ENCODE peak calls at places on chromosomes 7 and 10, in ten cellular contexts. H, P, B, N, M, E, R, D, Q and J are unnamed samples.

GRCh38 chr10:132185601-132186487 is 904 bp upstream of the DPYSL4 start:
- DNase-seq in D (no peak), R (no peak), Q (no peak), E (peak), M (no peak), B (peak), P (peak), N (peak), H (no peak), J (peak)

GRCh38 chr7:2314209-2314955 is at the start of gene SNX8:
- DNase-seq in M (peak), Q (peak), P (peak), B (peak), R (peak), H (peak), E (peak), D (peak), N (peak), J (peak)

GRCh38 chr10:29344073-29344820 is 55.4 kb downstream of the LYZL1 start:
- DNase-seq in R (no peak), D (no peak), H (no peak), B (no peak), E (no peak), P (no peak), Q (no peak), N (no peak), M (no peak), J (no peak)

GRCh38 chr7:12052211-12052610 is 158.9 kb upstream of the TMEM106B start:
- DNase-seq in M (no peak), E (no peak), H (no peak), B (no peak), N (no peak), Q (no peak), D (no peak), P (no peak), R (no peak), J (no peak)

GRCh38 chr7:57381581-57381980 is 68.4 kb upstream of the ZNF716 start:
- DNase-seq in N (no peak), Q (no peak), B (no peak), D (no peak), M (no peak), E (no peak), P (no peak), H (no peak), R (no peak), J (no peak)

GRCh38 chr10:15262036-15262713 is 93.7 kb upstream of the NMT2 start:
- DNase-seq in Q (no peak), M (no peak), N (no peak), P (no peak), E (no peak), B (no peak), R (no peak), H (no peak), D (no peak), J (no peak)

GRCh38 chr7:129522088-129522970 is 20.0 kb downstream of the SMKR1 start:
- DNase-seq in H (no peak), E (no peak), N (no peak), R (no peak), P (no peak), Q (no peak), D (no peak), B (no peak), M (no peak), J (no peak)

GRCh38 chr7:67346876-67347275 is 350.2 kb downstream of the TYW1 start:
- DNase-seq in N (no peak), D (no peak), H (no peak), R (no peak), M (no peak), Q (no peak), B (no peak), E (no peak), P (no peak), J (no peak)

GRCh38 chr10:103828107-103828506 is 27.3 kb downstream of the SH3PXD2A start:
- DNase-seq in D (no peak), M (no peak), N (no peak), B (no peak), Q (no peak), R (no peak), P (no peak), E (no peak), H (no peak), J (no peak)

GRCh38 chr10:70925377-70926214 is 37.2 kb upstream of the PCBD1 start:
- DNase-seq in D (peak), E (peak), R (peak), Q (peak), M (peak), B (peak), P (no peak), N (peak), H (no peak), J (no peak)

GRCh38 chr7:74480861-74481417 is 27.2 kb downstream of the GTF2IRD1 start:
- DNase-seq in Q (peak), R (no peak), M (no peak), D (no peak), P (no peak), E (peak), N (no peak), H (no peak), B (no peak), J (no peak)

GRCh38 chr10:5534880-5535856 is 10.4 kb downstream of the CALML3 start:
- DNase-seq in R (peak), E (no peak), B (no peak), H (no peak), N (no peak), P (no peak), M (no peak), Q (peak), D (no peak), J (no peak)

GRCh38 chr10:35579726-35580420 is 25.3 kb upstream of the GJD4 start:
- DNase-seq in Q (no peak), P (no peak), D (no peak), E (no peak), H (no peak), N (no peak), B (no peak), M (no peak), R (no peak), J (no peak)

GRCh38 chr10:118034755-118035154 is 12.0 kb downstream of the RAB11FIP2 start:
- DNase-seq in B (no peak), E (no peak), R (peak), N (no peak), M (no peak), D (no peak), P (no peak), H (no peak), Q (no peak), J (no peak)

GRCh38 chr7:124783271-124783670 is 17.7 kb upstream of the GPR37 start:
- DNase-seq in N (no peak), D (no peak), R (no peak), M (no peak), B (no peak), P (no peak), H (no peak), E (no peak), Q (no peak), J (no peak)

GRCh38 chr10:62760401-62760800 is 44.1 kb upstream of the ADO start:
- DNase-seq in M (no peak), P (no peak), B (no peak), Q (no peak), H (peak), R (peak), E (peak), D (no peak), N (no peak), J (no peak)

GRCh38 chr7:18437086-18437485 is 58.5 kb upstream of the HDAC9 start:
- DNase-seq in P (no peak), Q (no peak), N (no peak), B (no peak), M (no peak), D (no peak), H (no peak), R (no peak), E (no peak), J (no peak)

GRCh38 chr10:29533696-29534285 is 101.0 kb downstream of the SVIL start:
- DNase-seq in Q (no peak), P (no peak), R (no peak), H (no peak), D (no peak), N (no peak), B (no peak), E (peak), M (no peak), J (no peak)

GRCh38 chr7:47584128-47584865 is 2.4 kb upstream of the TNS3 start:
- DNase-seq in M (no peak), B (no peak), R (no peak), N (no peak), H (no peak), E (no peak), D (no peak), P (no peak), Q (no peak), J (no peak)

GRCh38 chr7:108079291-108080057 is 50.7 kb downstream of the LAMB4 start:
- DNase-seq in R (no peak), B (no peak), E (no peak), N (no peak), H (no peak), M (no peak), Q (no peak), D (no peak), P (no peak), J (no peak)

GRCh38 chr10:77195101-77195500 is 442.5 kb downstream of the KCNMA1 start:
- DNase-seq in H (no peak), Q (peak), P (no peak), N (no peak), D (no peak), R (no peak), B (no peak), M (no peak), E (no peak), J (no peak)

GRCh38 chr10:119737827-119738226 is 12.0 kb downstream of the INPP5F start:
- DNase-seq in R (peak), E (no peak), N (no peak), Q (no peak), D (no peak), H (no peak), M (no peak), P (peak), B (no peak), J (no peak)

GRCh38 chr7:68449099-68449498 is 1149.2 kb upstream of the AUTS2 start:
- DNase-seq in E (no peak), M (no peak), Q (no peak), N (no peak), B (no peak), R (no peak), D (no peak), P (no peak), H (no peak), J (no peak)

GRCh38 chr10:118173326-118173725 is 126.6 kb upstream of the RAB11FIP2 start:
- DNase-seq in P (no peak), D (no peak), H (no peak), R (no peak), Q (no peak), M (no peak), E (no peak), B (no peak), N (no peak), J (no peak)

GRCh38 chr7:2172311-2173183 is 60.2 kb downstream of the MAD1L1 start:
- DNase-seq in B (no peak), Q (no peak), E (peak), P (no peak), D (no peak), N (no peak), H (no peak), M (no peak), R (no peak), J (no peak)

GRCh38 chr10:119602241-119603095 is 5.7 kb upstream of the TIAL1 start:
- DNase-seq in Q (no peak), M (peak), N (peak), P (no peak), D (no peak), R (peak), E (no peak), H (no peak), B (no peak), J (peak)

GRCh38 chr7:20141666-20142065 is 75.5 kb downstream of the MACC1 start:
- DNase-seq in H (no peak), N (peak), E (peak), R (no peak), B (no peak), M (peak), Q (no peak), D (no peak), P (no peak), J (no peak)

GRCh38 chr10:43229208-43230061 is 37.4 kb downstream of the RASGEF1A start:
- DNase-seq in Q (peak), D (no peak), R (no peak), H (no peak), P (peak), N (peak), B (peak), E (no peak), M (no peak), J (peak)

GRCh38 chr7:77425151-77426051 is 9.3 kb upstream of the GSAP start:
- DNase-seq in M (no peak), N (no peak), E (no peak), P (no peak), B (no peak), R (no peak), D (no peak), H (no peak), Q (no peak), J (no peak)

GRCh38 chr7:27210441-27211083 is 10.7 kb upstream of the HOXA13 start:
- DNase-seq in H (no peak), N (peak), E (peak), M (peak), D (no peak), Q (no peak), P (no peak), B (no peak), R (peak), J (no peak)